ENCODE peak calls at places on chromosomes 13 and 19, in seven cellular contexts. T is IMR-90; H is psoas muscle; Q is GM23338; P is CD8-positive, alpha-beta T cell; N is glutamatergic neuron; O is OCI-LY7. A is an unnamed sample.

GRCh38 chr19:4430760-4431159 is 26.8 kb downstream of the UBXN6 start:
- DNase-seq in N (no peak), P (no peak), H (no peak), Q (no peak), T (no peak), O (no peak), A (peak)

GRCh38 chr13:101911752-101912151 is 459.3 kb downstream of the ITGBL1 start:
- DNase-seq in O (no peak), T (no peak), P (no peak), N (no peak), H (no peak), Q (no peak), A (no peak)

GRCh38 chr13:100753391-100753790 is 78.8 kb upstream of the TMTC4 start:
- DNase-seq in O (no peak), H (no peak), N (peak), T (no peak), Q (no peak), P (no peak), A (no peak)

GRCh38 chr19:16285769-16286564 is 38.7 kb upstream of the KLF2 start:
- DNase-seq in P (no peak), T (no peak), H (peak), N (no peak), Q (peak), O (no peak), A (no peak)

GRCh38 chr13:44734204-44734707 is 158.1 kb upstream of the TSC22D1 start:
- DNase-seq in Q (no peak), H (peak), T (peak), P (no peak), O (no peak), N (no peak), A (no peak)

GRCh38 chr13:31663880-31664585 is 75.3 kb upstream of the RXFP2 start:
- DNase-seq in O (no peak), P (no peak), H (no peak), Q (peak), T (no peak), N (no peak), A (no peak)

GRCh38 chr13:30338331-30338851 is 31.0 kb upstream of the KATNAL1 start:
- DNase-seq in Q (no peak), T (peak), H (no peak), O (no peak), N (no peak), P (no peak), A (no peak)

GRCh38 chr13:50713849-50714248 is 129.6 kb downstream of the DLEU7 start:
- DNase-seq in O (peak), Q (no peak), N (no peak), P (peak), H (no peak), T (peak), A (peak)

GRCh38 chr19:45506991-45507863 is at the start of gene VASP:
- DNase-seq in T (peak), H (peak), N (peak), P (peak), O (peak), Q (peak), A (peak)

GRCh38 chr19:45509692-45510015 is 2.4 kb downstream of the VASP start:
- DNase-seq in P (no peak), T (no peak), N (no peak), O (no peak), H (no peak), Q (no peak), A (no peak)

GRCh38 chr19:45508681-45508930 is 1.3 kb downstream of the VASP start:
- DNase-seq in Q (no peak), N (no peak), O (no peak), P (no peak), H (no peak), T (no peak), A (no peak)

GRCh38 chr19:45507864-45508680 is 793 bp downstream of the VASP start:
- DNase-seq in T (no peak), H (peak), P (no peak), Q (peak), N (peak), O (peak), A (peak)

GRCh38 chr19:45508931-45509691 is 1.8 kb downstream of the VASP start:
- DNase-seq in O (peak), T (peak), H (peak), P (peak), N (peak), Q (peak), A (peak)
- TF ChIP-seq CTCF in O (peak), T (no peak), H (no peak), P (no peak), N (no peak), Q (no peak), A (no peak)

DNA sequence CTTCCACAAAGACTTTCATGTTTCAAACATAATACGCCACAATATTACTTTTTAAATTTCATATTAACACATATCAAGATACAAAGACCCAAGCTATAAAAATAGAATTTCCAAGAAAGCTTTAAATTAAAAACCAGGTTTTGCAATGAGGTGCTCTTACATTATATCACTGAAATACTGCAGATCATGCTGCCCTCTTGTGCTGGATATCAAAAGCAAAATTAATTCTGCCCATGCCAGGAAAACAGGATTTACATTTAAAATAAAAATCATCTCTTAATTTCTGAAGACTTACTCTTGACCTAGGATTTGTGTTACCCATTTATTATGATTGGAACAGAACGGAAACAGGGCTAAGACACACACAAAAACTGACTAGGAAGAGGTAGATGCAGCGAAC is 145.0 kb downstream of the ABCC4 start:
- DNase-seq in Q (no peak), T (peak), N (no peak), P (no peak), O (no peak), H (no peak), A (no peak)
- TF ChIP-seq CTCF in Q (peak), T (peak), N (no peak), P (no peak), O (no peak), H (no peak), A (no peak)

GRCh38 chr19:49071860-49072547 is 495 bp downstream of the KCNA7 start:
- DNase-seq in Q (peak), H (peak), N (peak), O (no peak), T (no peak), P (peak), A (peak)
- TF ChIP-seq CTCF in Q (no peak), H (no peak), N (no peak), O (no peak), T (no peak), P (no peak), A (no peak)

GRCh38 chr13:114101325-114101821 is 31.1 kb downstream of the RASA3 start:
- DNase-seq in Q (no peak), O (no peak), T (no peak), P (no peak), N (no peak), H (peak), A (no peak)

GRCh38 chr13:114100446-114101320 is 31.7 kb downstream of the RASA3 start:
- DNase-seq in H (peak), O (no peak), T (no peak), N (no peak), Q (no peak), P (no peak), A (peak)

GRCh38 chr13:114099918-114100445 is 32.4 kb downstream of the RASA3 start:
- DNase-seq in N (no peak), O (peak), T (peak), H (peak), Q (peak), P (no peak), A (no peak)

GRCh38 chr13:114102521-114103288 is 29.7 kb downstream of the RASA3 start:
- DNase-seq in Q (no peak), N (no peak), H (peak), T (no peak), O (no peak), P (no peak), A (no peak)

GRCh38 chr13:114101831-114102520 is 30.4 kb downstream of the RASA3 start:
- DNase-seq in H (peak), P (no peak), N (no peak), T (no peak), O (no peak), Q (no peak), A (no peak)
- TF ChIP-seq CTCF in H (no peak), P (no peak), N (no peak), T (no peak), O (no peak), Q (no peak), A (no peak)

GRCh38 chr19:19406878-19407639 is 1.6 kb downstream of the GATAD2A start:
- DNase-seq in H (peak), P (peak), Q (no peak), T (peak), O (peak), N (no peak), A (no peak)
- TF ChIP-seq CTCF in H (peak), P (no peak), Q (peak), T (peak), O (peak), N (no peak), A (peak)

DNA sequence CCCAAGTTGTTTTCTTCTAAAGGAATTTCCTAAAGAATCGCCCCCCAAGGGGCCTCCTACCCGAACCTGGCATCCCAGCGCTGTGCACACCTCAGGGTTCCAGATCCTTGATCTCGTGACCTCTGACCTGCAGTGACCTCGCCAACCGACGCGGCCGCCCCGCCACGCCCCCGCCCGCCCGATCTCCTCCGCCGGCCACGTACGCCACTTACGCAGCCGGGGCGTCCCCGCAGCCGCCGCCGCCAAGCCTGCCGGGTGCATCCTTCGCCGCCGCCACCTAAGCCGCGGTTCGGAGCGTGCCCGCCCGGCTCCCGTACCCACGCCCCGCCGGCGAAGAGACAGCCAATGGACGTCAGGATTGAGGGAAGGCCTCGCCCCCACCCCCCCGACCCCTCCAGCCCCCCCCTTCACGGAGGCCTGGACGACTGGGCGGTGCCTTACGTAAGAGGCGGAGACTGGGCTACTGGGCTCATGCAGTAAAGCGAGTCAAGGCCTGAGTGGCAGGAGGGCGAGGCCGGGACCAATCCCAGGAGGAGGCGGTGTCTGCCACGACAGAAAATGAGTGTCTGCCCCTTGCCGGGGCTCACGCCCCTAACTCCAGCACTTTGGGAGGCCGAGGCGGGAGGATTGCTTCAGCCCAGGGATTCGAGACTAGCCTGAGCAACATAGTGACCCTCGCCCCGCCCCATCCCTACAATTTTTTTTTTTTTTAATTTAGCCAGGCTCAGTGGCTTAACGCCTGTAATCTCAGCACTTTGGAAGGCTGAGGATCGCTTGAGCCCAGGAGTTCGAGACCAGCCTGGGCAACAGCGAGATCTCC is at the start of gene YIF1B:
- DNase-seq in H (peak), Q (peak), P (peak), T (peak), N (peak), O (peak), A (peak)
- TF ChIP-seq CTCF in H (no peak), Q (no peak), P (no peak), T (no peak), N (no peak), O (no peak), A (no peak)

GRCh38 chr19:7638802-7639465 is 2.0 kb downstream of the STXBP2 start:
- DNase-seq in N (no peak), H (no peak), P (no peak), Q (no peak), T (no peak), O (no peak), A (no peak)

GRCh38 chr19:7642295-7643046 is 5.6 kb downstream of the STXBP2 start:
- DNase-seq in O (no peak), P (no peak), N (no peak), Q (no peak), T (no peak), H (no peak), A (no peak)

GRCh38 chr19:7640803-7641202 is 3.9 kb downstream of the STXBP2 start:
- DNase-seq in H (no peak), O (no peak), T (no peak), P (no peak), Q (no peak), N (no peak), A (no peak)

GRCh38 chr19:7639863-7640348 is 3.0 kb downstream of the STXBP2 start:
- DNase-seq in N (no peak), Q (no peak), P (no peak), T (no peak), O (no peak), H (no peak), A (no peak)

DNA sequence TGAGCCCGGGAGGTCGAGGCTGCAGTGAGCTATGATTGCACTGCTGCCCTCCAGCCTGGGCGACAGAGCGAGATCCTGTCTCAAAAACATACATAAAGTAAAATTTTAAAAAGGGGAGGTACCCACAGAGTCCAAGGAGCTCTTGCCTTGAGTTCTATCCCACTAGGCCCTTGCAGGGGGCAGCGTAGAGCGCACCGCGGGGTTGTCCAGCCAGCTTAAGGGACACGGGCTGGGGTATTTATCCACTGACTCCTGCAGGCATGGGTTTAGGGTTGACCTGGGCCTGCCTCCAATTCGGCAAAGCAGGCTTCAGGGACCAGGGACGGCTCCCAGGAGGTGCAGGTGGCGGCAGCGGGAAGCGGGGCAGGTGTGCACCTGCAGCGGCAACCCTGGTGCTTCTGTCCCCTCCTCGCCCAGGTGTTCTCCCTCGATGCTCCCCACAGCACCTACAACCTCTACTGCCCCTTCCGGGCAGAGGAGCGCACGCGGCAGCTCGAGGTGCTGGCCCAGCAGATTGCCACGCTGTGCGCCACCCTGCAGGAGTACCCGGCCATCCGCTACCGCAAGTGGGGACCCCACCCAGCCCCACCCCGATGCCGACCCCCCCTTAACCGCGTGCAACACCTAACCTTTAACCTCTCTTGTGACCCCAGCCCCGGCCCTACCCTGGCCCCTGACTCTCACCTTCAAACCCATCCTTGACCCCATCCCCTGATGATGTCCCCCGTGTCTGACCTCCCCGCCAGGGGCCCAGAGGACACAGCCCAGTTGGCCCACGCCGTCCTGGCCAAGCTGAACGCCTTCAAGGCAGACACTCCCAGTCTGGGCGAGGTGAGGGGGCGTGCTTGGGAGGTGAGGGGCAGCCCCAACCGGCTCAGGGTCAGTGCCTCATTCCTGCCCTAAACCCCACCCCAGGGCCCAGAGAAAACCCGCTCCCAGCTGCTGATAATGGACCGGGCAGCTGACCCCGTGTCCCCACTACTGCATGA is 4.7 kb downstream of the STXBP2 start:
- DNase-seq in Q (peak), P (no peak), N (no peak), O (no peak), H (no peak), T (no peak), A (no peak)
- TF ChIP-seq CTCF in Q (peak), P (no peak), N (peak), O (peak), H (no peak), T (peak), A (no peak)

GRCh38 chr19:28737526-28737925 is 475.4 kb downstream of the UQCRFS1 start:
- DNase-seq in T (no peak), H (no peak), N (no peak), P (no peak), Q (no peak), O (no peak), A (no peak)
- TF ChIP-seq CTCF in T (no peak), H (no peak), N (no peak), P (no peak), Q (no peak), O (no peak), A (no peak)

GRCh38 chr13:91042870-91043269 is 304.6 kb upstream of the MIR17HG start:
- DNase-seq in N (no peak), O (no peak), Q (no peak), H (no peak), P (no peak), T (no peak), A (no peak)

GRCh38 chr13:91045351-91046034 is 302.0 kb upstream of the MIR17HG start:
- DNase-seq in P (no peak), Q (peak), T (no peak), N (no peak), O (peak), H (no peak), A (no peak)

GRCh38 chr13:91046715-91047327 is 300.7 kb upstream of the MIR17HG start:
- DNase-seq in N (no peak), P (no peak), O (no peak), T (no peak), Q (peak), H (no peak), A (no peak)
- TF ChIP-seq CTCF in N (no peak), P (no peak), O (no peak), T (no peak), Q (peak), H (no peak), A (no peak)

GRCh38 chr19:13260883-13261653 is 110.9 kb downstream of the IER2 start:
- DNase-seq in Q (no peak), O (no peak), N (no peak), H (no peak), T (peak), P (no peak), A (peak)
- TF ChIP-seq CTCF in Q (no peak), O (no peak), N (no peak), H (peak), T (peak), P (no peak), A (no peak)

A was measured in GM20000.